ENCODE peak calls at places on chromosome 10, in four cellular contexts. One of them, this sample, is unnamed.

GRCh38 chr10:77363197-77363596 is 274.4 kb downstream of the KCNMA1 start:
- DNase-seq in IMR-90: no peak
- DNase-seq in H1: no peak
- DNase-seq in H9: no peak
- DNase-seq in this sample: no peak

GRCh38 chr10:45181483-45181882 is 133.9 kb downstream of the OR13A1 start:
- DNase-seq in IMR-90: peak; percentile 24
- DNase-seq in H9: no peak
- DNase-seq in H1: no peak
- DNase-seq in this sample: peak; percentile 48

GRCh38 chr10:119243967-119244366 is 36.6 kb downstream of the GRK5 start:
- DNase-seq in IMR-90: no peak
- DNase-seq in H9: no peak
- DNase-seq in H1: no peak
- DNase-seq in this sample: no peak

GRCh38 chr10:119737827-119738226 is 12.0 kb downstream of the INPP5F start:
- DNase-seq in H9: no peak
- DNase-seq in IMR-90: peak; percentile 88
- DNase-seq in H1: no peak
- DNase-seq in this sample: peak; percentile 87

GRCh38 chr10:88271736-88272135 is 311.4 kb downstream of the RNLS start:
- DNase-seq in H9: no peak
- DNase-seq in IMR-90: peak; percentile 43
- DNase-seq in H1: no peak
- DNase-seq in this sample: no peak

GRCh38 chr10:124530816-124531215 is 69.2 kb downstream of the LHPP start:
- DNase-seq in H1: no peak
- DNase-seq in H9: no peak
- DNase-seq in IMR-90: no peak
- DNase-seq in this sample: no peak

GRCh38 chr10:84743483-84743882 is 415.1 kb downstream of the CCSER2 start:
- DNase-seq in IMR-90: no peak
- DNase-seq in H1: no peak
- DNase-seq in H9: no peak
- DNase-seq in this sample: peak; percentile 28

GRCh38 chr10:16995867-16996529 is 133.6 kb downstream of the CUBN start:
- DNase-seq in H1: no peak
- DNase-seq in H9: no peak
- DNase-seq in IMR-90: peak; percentile 68
- DNase-seq in this sample: peak; percentile 86

GRCh38 chr10:58101682-58102081 is 166.0 kb downstream of the IPMK start:
- DNase-seq in H9: no peak
- DNase-seq in H1: no peak
- DNase-seq in IMR-90: no peak
- DNase-seq in this sample: no peak

GRCh38 chr10:29479081-29479917 is 155.5 kb downstream of the SVIL start:
- DNase-seq in IMR-90: peak; percentile 10
- DNase-seq in H9: no peak
- DNase-seq in H1: no peak
- DNase-seq in this sample: no peak

GRCh38 chr10:26232174-26232573 is 15.6 kb downstream of the GAD2 start:
- DNase-seq in H9: no peak
- DNase-seq in H1: no peak
- DNase-seq in IMR-90: no peak
- DNase-seq in this sample: no peak

GRCh38 chr10:117547301-117548153 is 5.0 kb downstream of the EMX2 start:
- DNase-seq in IMR-90: no peak
- DNase-seq in H1: no peak
- DNase-seq in H9: peak; percentile 68
- DNase-seq in this sample: peak; percentile 56

GRCh38 chr10:82866424-82867020 is 991.5 kb downstream of the NRG3 start:
- DNase-seq in H1: no peak
- DNase-seq in IMR-90: peak; percentile 0
- DNase-seq in H9: no peak
- DNase-seq in this sample: no peak

GRCh38 chr10:11488126-11488525 is 123.3 kb downstream of the USP6NL start:
- DNase-seq in H1: no peak
- DNase-seq in H9: no peak
- DNase-seq in IMR-90: no peak
- DNase-seq in this sample: no peak

GRCh38 chr10:2119316-2119715 is 382.0 kb upstream of the ADARB2 start:
- DNase-seq in H9: no peak
- DNase-seq in H1: no peak
- DNase-seq in IMR-90: no peak
- DNase-seq in this sample: no peak

GRCh38 chr10:112361951-112362770 is 11.8 kb upstream of the ACSL5 start:
- DNase-seq in H1: no peak
- DNase-seq in H9: peak; percentile 43
- DNase-seq in IMR-90: peak; percentile 37
- DNase-seq in this sample: peak; percentile 78

GRCh38 chr10:5968037-5968680 is 9.2 kb downstream of the IL15RA start:
- DNase-seq in H1: no peak
- DNase-seq in H9: no peak
- DNase-seq in IMR-90: no peak
- DNase-seq in this sample: peak; percentile 72

GRCh38 chr10:77946084-77946483 is 19.5 kb upstream of the DLG5 start:
- DNase-seq in IMR-90: no peak
- DNase-seq in H9: no peak
- DNase-seq in H1: no peak
- DNase-seq in this sample: no peak

GRCh38 chr10:63504145-63504881 is 16.9 kb upstream of the REEP3 start:
- DNase-seq in H1: no peak
- DNase-seq in H9: no peak
- DNase-seq in IMR-90: no peak
- DNase-seq in this sample: peak; percentile 95

GRCh38 chr10:88792656-88793055 is 9.9 kb upstream of the LIPM start:
- DNase-seq in H9: no peak
- DNase-seq in IMR-90: peak; percentile 45
- DNase-seq in H1: no peak
- DNase-seq in this sample: no peak

GRCh38 chr10:17029581-17030271 is 99.9 kb downstream of the CUBN start:
- DNase-seq in IMR-90: peak; percentile 87
- DNase-seq in H1: no peak
- DNase-seq in H9: no peak
- DNase-seq in this sample: peak; percentile 37

GRCh38 chr10:119078422-119079179 is 2.0 kb downstream of the EIF3A start:
- DNase-seq in H9: no peak
- DNase-seq in IMR-90: no peak
- DNase-seq in H1: no peak
- DNase-seq in this sample: no peak

GRCh38 chr10:62924344-62924748 is 108.2 kb upstream of the EGR2 start:
- DNase-seq in H9: peak; percentile 92
- DNase-seq in H1: peak; percentile 57
- DNase-seq in IMR-90: no peak
- DNase-seq in this sample: peak; percentile 51

GRCh38 chr10:102673961-102674511 is 29.8 kb downstream of the TRIM8 start:
- DNase-seq in H9: peak; percentile 45
- DNase-seq in H1: no peak
- DNase-seq in IMR-90: peak; percentile 75
- DNase-seq in this sample: peak; percentile 75

GRCh38 chr10:47366731-47367460 is 17.2 kb downstream of the ZNF488 start:
- DNase-seq in H9: peak; percentile 3
- DNase-seq in H1: no peak
- DNase-seq in IMR-90: no peak
- DNase-seq in this sample: no peak

GRCh38 chr10:18683427-18683826 is 24.2 kb downstream of the ARL5B start:
- DNase-seq in IMR-90: peak; percentile 82
- DNase-seq in H9: no peak
- DNase-seq in H1: no peak
- DNase-seq in this sample: no peak

GRCh38 chr10:88042162-88043100 is 179.0 kb downstream of the PTEN start:
- DNase-seq in H9: peak; percentile 36
- DNase-seq in IMR-90: peak; percentile 78
- DNase-seq in H1: no peak
- DNase-seq in this sample: peak; percentile 53

GRCh38 chr10:102267748-102268147 is 22.4 kb downstream of the GBF1 start:
- DNase-seq in H1: no peak
- DNase-seq in IMR-90: peak; percentile 83
- DNase-seq in H9: no peak
- DNase-seq in this sample: no peak

GRCh38 chr10:117609095-117609821 is 66.7 kb downstream of the EMX2 start:
- DNase-seq in H9: no peak
- DNase-seq in IMR-90: peak; percentile 2
- DNase-seq in H1: no peak
- DNase-seq in this sample: no peak

GRCh38 chr10:58782876-58783859 is 270.5 kb downstream of the BICC1 start:
- DNase-seq in H9: no peak
- DNase-seq in H1: no peak
- DNase-seq in IMR-90: peak; percentile 25
- DNase-seq in this sample: no peak

GRCh38 chr10:130401860-130402765 is 265.9 kb downstream of the GLRX3 start:
- DNase-seq in H1: no peak
- DNase-seq in IMR-90: no peak
- DNase-seq in H9: peak; percentile 22
- DNase-seq in this sample: no peak
- H3K23ac ChIP-seq in H1: no peak overlapping the region
- H3K23ac ChIP-seq in IMR-90: no peak overlapping the region
- H3K23ac ChIP-seq in H9: no peak overlapping the region
- H3K23ac ChIP-seq in this sample: no peak overlapping the region

GRCh38 chr10:127921751-127922140 is 14.8 kb downstream of the PTPRE start:
- DNase-seq in H9: no peak
- DNase-seq in H1: no peak
- DNase-seq in IMR-90: no peak
- DNase-seq in this sample: no peak
- H4K5ac ChIP-seq in H9: no peak overlapping the region
- H4K5ac ChIP-seq in H1: no peak overlapping the region
- H4K5ac ChIP-seq in IMR-90: no peak overlapping the region
- H4K5ac ChIP-seq in this sample: no peak overlapping the region

GRCh38 chr10:133113146-133113830 is 25.6 kb downstream of the ADGRA1 start:
- DNase-seq in IMR-90: no peak
- DNase-seq in H1: no peak
- DNase-seq in H9: no peak
- DNase-seq in this sample: no peak

GRCh38 chr10:133115453-133115842 is 27.7 kb downstream of the ADGRA1 start:
- DNase-seq in H1: no peak
- DNase-seq in H9: no peak
- DNase-seq in IMR-90: no peak
- DNase-seq in this sample: no peak

GRCh38 chr10:133114251-133114650 is 26.5 kb downstream of the ADGRA1 start:
- DNase-seq in H1: no peak
- DNase-seq in H9: no peak
- DNase-seq in IMR-90: no peak
- DNase-seq in this sample: no peak

GRCh38 chr10:133114726-133115452 is 27.2 kb downstream of the ADGRA1 start:
- DNase-seq in H9: no peak
- DNase-seq in H1: no peak
- DNase-seq in IMR-90: no peak
- DNase-seq in this sample: no peak

GRCh38 chr10:133113847-133114246 is 26.1 kb downstream of the ADGRA1 start:
- DNase-seq in H1: no peak
- DNase-seq in IMR-90: no peak
- DNase-seq in H9: no peak
- DNase-seq in this sample: no peak
- H3K23ac ChIP-seq in H1: no peak overlapping the region
- H3K23ac ChIP-seq in IMR-90: no peak overlapping the region
- H3K23ac ChIP-seq in H9: no peak overlapping the region
- H3K23ac ChIP-seq in this sample: no peak overlapping the region

GRCh38 chr10:71434760-71435394 is 38.2 kb downstream of the CDH23 start:
- DNase-seq in IMR-90: no peak
- DNase-seq in H1: no peak
- DNase-seq in H9: peak; percentile 25
- DNase-seq in this sample: peak; percentile 21
- H4K5ac ChIP-seq in IMR-90: no peak overlapping the region
- H4K5ac ChIP-seq in H1: no peak overlapping the region
- H4K5ac ChIP-seq in H9: no peak overlapping the region
- H4K5ac ChIP-seq in this sample: no peak overlapping the region

DNA sequence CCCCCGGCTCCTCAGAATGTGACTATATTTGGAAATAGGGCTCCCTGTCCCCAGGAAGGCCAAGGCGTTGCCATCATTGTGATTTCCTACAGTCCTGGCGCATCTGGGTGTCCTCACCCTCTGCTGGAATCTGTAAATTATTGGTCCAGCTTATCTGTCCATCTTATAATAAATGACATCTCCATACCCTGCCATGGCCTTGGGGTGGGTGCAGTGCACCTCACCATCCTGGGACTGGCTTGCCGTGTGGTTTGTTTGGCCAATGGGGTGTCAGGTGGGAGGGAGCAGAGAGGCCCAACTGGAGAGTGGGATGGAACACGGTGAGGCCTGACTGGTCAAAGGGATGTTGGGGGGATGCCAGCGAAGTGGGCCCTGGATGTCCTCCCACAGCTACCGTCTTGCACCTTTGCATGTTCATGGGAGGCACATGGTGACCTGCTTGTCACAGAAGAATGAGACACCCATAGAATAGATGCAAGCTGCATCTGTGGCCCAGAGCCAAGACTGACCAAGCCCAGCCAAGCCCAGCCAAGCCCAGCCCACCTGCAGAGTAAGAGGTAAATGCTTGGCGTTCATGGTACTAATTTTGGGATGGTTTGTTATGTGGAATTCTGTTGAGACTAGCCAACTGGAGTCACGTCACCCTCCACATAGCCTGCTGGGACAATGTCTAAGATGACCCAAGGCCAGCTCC is 11.1 kb upstream of the LRRC27 start:
- DNase-seq in IMR-90: no peak
- DNase-seq in H1: no peak
- DNase-seq in H9: no peak
- DNase-seq in this sample: no peak
- H3K23ac ChIP-seq in IMR-90: no peak overlapping the region
- H3K23ac ChIP-seq in H1: no peak overlapping the region
- H3K23ac ChIP-seq in H9: no peak overlapping the region
- H3K23ac ChIP-seq in this sample: no peak overlapping the region

GRCh38 chr10:79946270-79947082 is 2.4 kb downstream of the SFTPD start:
- DNase-seq in H9: no peak
- DNase-seq in H1: no peak
- DNase-seq in IMR-90: no peak
- DNase-seq in this sample: no peak

GRCh38 chr10:79948976-79949722 is at the start of gene SFTPD:
- DNase-seq in H9: peak; percentile 40
- DNase-seq in IMR-90: no peak
- DNase-seq in H1: no peak
- DNase-seq in this sample: peak; percentile 78

GRCh38 chr10:79947787-79948424 is 999 bp downstream of the SFTPD start:
- DNase-seq in H1: no peak
- DNase-seq in IMR-90: no peak
- DNase-seq in H9: no peak
- DNase-seq in this sample: no peak

GRCh38 chr10:79944428-79945395 is 4.2 kb downstream of the SFTPD start:
- DNase-seq in H9: no peak
- DNase-seq in IMR-90: no peak
- DNase-seq in H1: no peak
- DNase-seq in this sample: no peak

GRCh38 chr10:79947083-79947415 is 1.9 kb downstream of the SFTPD start:
- DNase-seq in H9: no peak
- DNase-seq in IMR-90: no peak
- DNase-seq in H1: no peak
- DNase-seq in this sample: no peak
- H4K5ac ChIP-seq in H9: no peak overlapping the region
- H4K5ac ChIP-seq in IMR-90: no peak overlapping the region
- H4K5ac ChIP-seq in H1: no peak overlapping the region
- H4K5ac ChIP-seq in this sample: no peak overlapping the region

GRCh38 chr10:131982185-131982756 is 548 bp upstream of the BNIP3 start:
- DNase-seq in H1: no peak
- DNase-seq in H9: no peak
- DNase-seq in IMR-90: no peak
- DNase-seq in this sample: no peak
- H3K23ac ChIP-seq in H1: no peak overlapping the region
- H3K23ac ChIP-seq in H9: no peak overlapping the region
- H3K23ac ChIP-seq in IMR-90: no peak overlapping the region
- H3K23ac ChIP-seq in this sample: no peak overlapping the region

This sample was measured in mesendoderm.